ENCODE peak calls at places on chromosomes 12 and 14, in ten cellular contexts. H is cardiac fibroblast, T is cardiac muscle cell, Q is GM12865, E is OCI-LY7, C is choroid plexus epithelial cell, L is osteoblast, P is uterus, J is fibroblast of pulmonary artery, K is AG09309. W is an unnamed sample.

GRCh38 chr14:25406818-25407217 is 356.9 kb upstream of the STXBP6 start:
- DNase-seq in J (peak; percentile 27), T (peak; percentile 28), P (no peak), L (no peak), C (peak; percentile 29), K (peak; percentile 0), H (peak; percentile 33), Q (peak; percentile 11), E (peak; percentile 28), W (no peak)

GRCh38 chr14:61184117-61184516 is 97.0 kb downstream of the TMEM30B start:
- DNase-seq in H (peak; percentile 96), T (peak; percentile 95), K (peak; percentile 66), L (peak; percentile 82), C (peak; percentile 95), E (no peak), P (no peak), J (peak; percentile 86), Q (no peak), W (no peak)

GRCh38 chr12:51974646-51975045 is 23.1 kb downstream of the ACVR1B start:
- DNase-seq in H (no peak), Q (no peak), L (no peak), J (peak; percentile 45), P (no peak), T (no peak), K (no peak), E (no peak), C (no peak), W (no peak)

GRCh38 chr12:32535260-32535999 is 136.1 kb downstream of the FGD4 start:
- DNase-seq in J (peak; percentile 69), L (peak; percentile 29), Q (no peak), K (no peak), P (peak; percentile 47), T (peak; percentile 70), E (peak; percentile 84), C (peak; percentile 77), H (peak; percentile 84), W (peak; percentile 89)

GRCh38 chr14:51680031-51680430 is 28.3 kb downstream of the FRMD6 start:
- DNase-seq in P (no peak), K (no peak), J (no peak), L (no peak), T (peak; percentile 46), H (no peak), C (no peak), E (no peak), Q (no peak), W (no peak)

GRCh38 chr12:95582230-95583058 is 31.2 kb upstream of the USP44 start:
- DNase-seq in L (peak; percentile 71), H (peak; percentile 78), C (peak; percentile 72), P (no peak), Q (no peak), E (peak; percentile 19), K (no peak), J (peak; percentile 60), T (peak; percentile 61), W (no peak)

GRCh38 chr12:132280436-132280835 is 49.0 kb downstream of the GALNT9 start:
- DNase-seq in J (no peak), K (no peak), E (no peak), P (no peak), T (no peak), Q (no peak), L (no peak), H (no peak), C (no peak), W (no peak)

GRCh38 chr14:54935958-54936357 is 33.3 kb upstream of the GCH1 start:
- DNase-seq in J (peak; percentile 31), T (peak; percentile 64), K (peak; percentile 17), E (no peak), P (no peak), L (no peak), H (peak; percentile 64), C (peak; percentile 71), Q (no peak), W (no peak)

GRCh38 chr14:60686865-60687264 is 37.3 kb downstream of the SIX4 start:
- DNase-seq in K (no peak), C (no peak), E (no peak), L (no peak), H (no peak), T (no peak), J (no peak), P (no peak), Q (no peak), W (no peak)

GRCh38 chr12:85280138-85280983 is at the start of gene ALX1:
- DNase-seq in H (peak; percentile 14), Q (no peak), P (no peak), E (no peak), L (peak; percentile 86), T (peak; percentile 17), J (peak; percentile 42), C (peak; percentile 80), K (no peak), W (no peak)

GRCh38 chr14:99378782-99379214 is 101.9 kb downstream of the SETD3 start:
- DNase-seq in J (no peak), H (peak; percentile 57), C (peak; percentile 42), T (peak; percentile 6), K (no peak), L (peak; percentile 94), Q (no peak), E (no peak), P (no peak), W (no peak)

GRCh38 chr12:112904571-112904970 is 2.2 kb upstream of the OAS1 start:
- DNase-seq in L (peak; percentile 86), T (peak; percentile 69), H (peak; percentile 80), K (no peak), C (peak; percentile 64), E (no peak), J (peak; percentile 37), P (no peak), Q (no peak), W (no peak)

GRCh38 chr14:74655597-74656389 is 43.8 kb upstream of the LTBP2 start:
- DNase-seq in L (no peak), T (peak; percentile 90), C (peak; percentile 80), K (peak; percentile 57), P (no peak), Q (no peak), J (peak; percentile 95), E (no peak), H (peak; percentile 91), W (no peak)

GRCh38 chr12:2163172-2163927 is 110.6 kb downstream of the CACNA1C start:
- DNase-seq in J (peak; percentile 96), H (peak; percentile 89), K (peak; percentile 79), L (peak; percentile 93), P (peak; percentile 92), Q (no peak), E (no peak), T (peak; percentile 98), C (peak; percentile 71), W (peak; percentile 53)

GRCh38 chr12:132560421-132560830 is 50.0 kb downstream of the LRCOL1 start:
- DNase-seq in J (no peak), E (peak; percentile 47), L (no peak), K (no peak), Q (peak; percentile 24), H (no peak), T (no peak), P (no peak), C (no peak), W (no peak)

GRCh38 chr12:4615667-4616066 is 33.2 kb downstream of the AKAP3 start:
- DNase-seq in Q (no peak), T (no peak), H (no peak), K (no peak), C (no peak), E (no peak), J (no peak), L (no peak), P (no peak), W (no peak)

GRCh38 chr12:19021646-19022045 is 107.9 kb upstream of the PLEKHA5 start:
- DNase-seq in J (no peak), Q (no peak), H (no peak), E (no peak), K (no peak), T (no peak), L (no peak), C (peak; percentile 60), P (no peak), W (no peak)

GRCh38 chr12:112906712-112907414 is at the start of gene OAS1:
- DNase-seq in P (peak; percentile 28), K (no peak), T (peak; percentile 78), J (peak; percentile 48), C (peak; percentile 84), Q (peak; percentile 91), E (peak; percentile 80), H (peak; percentile 50), L (peak; percentile 52), W (no peak)

GRCh38 chr14:98112211-98112780 is 1159.7 kb downstream of the BCL11B start:
- DNase-seq in J (no peak), P (no peak), T (no peak), E (no peak), Q (peak; percentile 27), C (no peak), K (no peak), L (no peak), H (no peak), W (no peak)

GRCh38 chr14:58280954-58281787 is 17.2 kb upstream of the ARID4A start:
- DNase-seq in H (peak; percentile 96), K (peak; percentile 76), Q (peak; percentile 22), P (peak; percentile 54), T (peak; percentile 95), C (peak; percentile 95), E (no peak), J (peak; percentile 98), L (peak; percentile 85), W (peak; percentile 81)
- H3K4me3 ChIP-seq in H (no peak overlapping the region), K (no peak overlapping the region), Q (no peak overlapping the region), P (no peak overlapping the region), T (no peak overlapping the region), C (no peak overlapping the region), E (no peak overlapping the region), J (peak overlapping the region; percentile 15), L (no peak overlapping the region), W (peak overlapping the region; percentile 39)

GRCh38 chr12:131058700-131059099 is 105.0 kb downstream of the ADGRD1 start:
- DNase-seq in H (no peak), T (no peak), E (no peak), Q (no peak), L (no peak), J (no peak), C (no peak), P (no peak), K (no peak), W (no peak)
- H3K4me3 ChIP-seq in H (no peak overlapping the region), T (no peak overlapping the region), E (no peak overlapping the region), Q (no peak overlapping the region), L (no peak overlapping the region), J (no peak overlapping the region), C (no peak overlapping the region), P (no peak overlapping the region), K (no peak overlapping the region), W (no peak overlapping the region)

GRCh38 chr14:36515896-36516718 is 3.9 kb downstream of the NKX2-1 start:
- DNase-seq in H (no peak), K (no peak), E (no peak), J (no peak), P (no peak), T (no peak), Q (no peak), C (no peak), L (no peak), W (no peak)
- H3K4me3 ChIP-seq in H (no peak overlapping the region), K (no peak overlapping the region), E (no peak overlapping the region), J (no peak overlapping the region), P (no peak overlapping the region), T (no peak overlapping the region), Q (no peak overlapping the region), C (no peak overlapping the region), L (no peak overlapping the region), W (no peak overlapping the region)

DNA sequence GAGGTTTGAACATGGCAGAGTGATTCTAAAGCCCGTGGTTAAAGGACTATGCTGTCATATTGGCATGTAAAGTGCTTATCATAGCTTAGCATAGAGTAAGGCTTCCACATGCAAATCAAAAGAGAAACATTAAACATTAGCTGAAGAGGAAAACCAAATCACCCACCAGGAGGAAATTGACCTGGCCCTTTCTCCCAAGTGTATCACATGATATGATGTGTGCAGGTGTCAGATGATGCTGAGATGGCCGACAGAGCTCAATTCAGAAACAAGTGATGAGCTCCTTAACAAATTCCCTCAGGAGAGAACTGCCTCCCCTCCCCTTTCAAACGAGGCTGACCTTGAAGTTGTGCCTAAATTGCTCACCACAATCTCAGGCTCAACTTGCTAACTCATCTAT is 217.1 kb upstream of the BTG1 start:
- DNase-seq in L (no peak), J (no peak), Q (peak; percentile 90), P (no peak), K (no peak), T (no peak), H (no peak), E (peak; percentile 85), C (no peak), W (no peak)
- H3K4me3 ChIP-seq in L (no peak overlapping the region), J (no peak overlapping the region), Q (peak overlapping the region; percentile 61), P (no peak overlapping the region), K (no peak overlapping the region), T (no peak overlapping the region), H (no peak overlapping the region), E (peak overlapping the region; percentile 70), C (no peak overlapping the region), W (no peak overlapping the region)

W was measured in ascending aorta.